ENCODE peak calls at places on chromosome 7, in six cellular contexts. X is NCI-H460; G is mesenteric fat pad; O is B cell; L is CD8-positive, alpha-beta memory T cell; A is activated CD4-positive, CD25-positive, alpha-beta regulatory T cell. R is an unnamed sample.

GRCh38 chr7:129550673-129551360 is 48.5 kb downstream of the SMKR1 start:
- DNase-seq in X (no peak), G (no peak), O (no peak), L (no peak), A (no peak), R (no peak)

GRCh38 chr7:63899691-63900393 is 98.8 kb upstream of the ZNF722 start:
- DNase-seq in X (no peak), G (peak; percentile 92), O (peak; percentile 73), L (peak; percentile 87), A (peak; percentile 56), R (no peak)

GRCh38 chr7:90973146-90973545 is 291.1 kb upstream of the FZD1 start:
- DNase-seq in X (no peak), G (no peak), O (no peak), L (no peak), A (no peak), R (no peak)

GRCh38 chr7:1679966-1680730 is 10.1 kb downstream of the ELFN1 start:
- DNase-seq in X (no peak), G (peak; percentile 45), O (no peak), L (peak; percentile 46), A (no peak), R (peak; percentile 8)

GRCh38 chr7:114789942-114790341 is 132.0 kb upstream of the MDFIC start:
- DNase-seq in X (no peak), G (no peak), O (no peak), L (no peak), A (no peak), R (no peak)

GRCh38 chr7:70410134-70410750 is 721.7 kb upstream of the GALNT17 start:
- DNase-seq in X (no peak), G (no peak), O (no peak), L (no peak), A (no peak), R (no peak)

GRCh38 chr7:26782501-26782900 is 81.9 kb downstream of the SKAP2 start:
- DNase-seq in X (no peak), G (no peak), O (no peak), L (no peak), A (no peak), R (no peak)

GRCh38 chr7:2251841-2252771 is 10.1 kb downstream of the NUDT1 start:
- DNase-seq in X (no peak), G (no peak), O (no peak), L (no peak), A (no peak), R (no peak)

GRCh38 chr7:155002411-155003214 is at the start of gene PAXIP1:
- DNase-seq in X (peak; percentile 46), G (no peak), O (peak; percentile 93), L (peak; percentile 76), A (peak; percentile 59), R (peak; percentile 50)

GRCh38 chr7:51310131-51310583 is 6.5 kb downstream of the COBL start:
- DNase-seq in X (no peak), G (no peak), O (no peak), L (no peak), A (no peak), R (no peak)

GRCh38 chr7:7639421-7639820 is 1.1 kb upstream of the UMAD1 start:
- DNase-seq in X (no peak), G (no peak), O (no peak), L (no peak), A (no peak), R (no peak)

GRCh38 chr7:95394370-95394769 is 1.8 kb downstream of the PON3 start:
- DNase-seq in X (no peak), G (no peak), O (no peak), L (no peak), A (no peak), R (no peak)